ENCODE peak calls at places on chromosomes 3 and 15, in seven cellular contexts. One of them, this sample, is unnamed.

GRCh38 chr3:73609655-73610054 is 15.1 kb downstream of the PDZRN3 start:
- DNase-seq in psoas muscle: no peak
- DNase-seq in ovary: no peak
- DNase-seq in breast epithelium: no peak
- DNase-seq in SJSA1: no peak
- DNase-seq in AG04450: no peak
- DNase-seq in mammary epithelial cell: peak
- DNase-seq in this sample: no peak

GRCh38 chr15:25372298-25372697 is 66.5 kb downstream of the UBE3A start:
- DNase-seq in mammary epithelial cell: no peak
- DNase-seq in ovary: no peak
- DNase-seq in SJSA1: peak
- DNase-seq in breast epithelium: no peak
- DNase-seq in AG04450: peak
- DNase-seq in psoas muscle: no peak
- DNase-seq in this sample: no peak

GRCh38 chr15:93861413-93861812 is 369.9 kb upstream of the MCTP2 start:
- DNase-seq in SJSA1: no peak
- DNase-seq in ovary: no peak
- DNase-seq in psoas muscle: no peak
- DNase-seq in mammary epithelial cell: no peak
- DNase-seq in breast epithelium: no peak
- DNase-seq in AG04450: no peak
- DNase-seq in this sample: no peak

GRCh38 chr15:73633991-73634495 is 854 bp upstream of the NPTN start:
- DNase-seq in breast epithelium: no peak
- DNase-seq in psoas muscle: no peak
- DNase-seq in AG04450: peak
- DNase-seq in ovary: no peak
- DNase-seq in mammary epithelial cell: peak
- DNase-seq in SJSA1: peak
- DNase-seq in this sample: no peak

GRCh38 chr3:105503191-105503593 is 136.5 kb downstream of the ALCAM start:
- DNase-seq in AG04450: no peak
- DNase-seq in ovary: no peak
- DNase-seq in SJSA1: no peak
- DNase-seq in mammary epithelial cell: no peak
- DNase-seq in psoas muscle: no peak
- DNase-seq in breast epithelium: no peak
- DNase-seq in this sample: no peak

GRCh38 chr15:65732698-65733097 is 59.4 kb downstream of the DENND4A start:
- DNase-seq in SJSA1: no peak
- DNase-seq in breast epithelium: no peak
- DNase-seq in ovary: no peak
- DNase-seq in mammary epithelial cell: peak
- DNase-seq in psoas muscle: no peak
- DNase-seq in AG04450: no peak
- DNase-seq in this sample: no peak

GRCh38 chr15:78216276-78217229 is 17.8 kb downstream of the ACSBG1 start:
- DNase-seq in SJSA1: no peak
- DNase-seq in psoas muscle: peak
- DNase-seq in ovary: no peak
- DNase-seq in AG04450: no peak
- DNase-seq in breast epithelium: peak
- DNase-seq in mammary epithelial cell: peak
- DNase-seq in this sample: peak

GRCh38 chr3:186818956-186819355 is 12.7 kb upstream of the RFC4 start:
- DNase-seq in AG04450: no peak
- DNase-seq in psoas muscle: no peak
- DNase-seq in ovary: no peak
- DNase-seq in SJSA1: no peak
- DNase-seq in mammary epithelial cell: no peak
- DNase-seq in breast epithelium: no peak
- DNase-seq in this sample: no peak

GRCh38 chr3:127784865-127785710 is 37.2 kb downstream of the MGLL start:
- DNase-seq in psoas muscle: no peak
- DNase-seq in mammary epithelial cell: no peak
- DNase-seq in SJSA1: no peak
- DNase-seq in breast epithelium: no peak
- DNase-seq in ovary: no peak
- DNase-seq in AG04450: no peak
- DNase-seq in this sample: no peak

GRCh38 chr3:33061782-33062181 is 35.2 kb downstream of the GLB1 start:
- DNase-seq in ovary: no peak
- DNase-seq in psoas muscle: no peak
- DNase-seq in SJSA1: no peak
- DNase-seq in AG04450: peak
- DNase-seq in mammary epithelial cell: no peak
- DNase-seq in breast epithelium: no peak
- DNase-seq in this sample: no peak

GRCh38 chr3:148861277-148861869 is 3.7 kb upstream of the CPA3 start:
- DNase-seq in mammary epithelial cell: peak
- DNase-seq in breast epithelium: no peak
- DNase-seq in SJSA1: peak
- DNase-seq in AG04450: peak
- DNase-seq in psoas muscle: no peak
- DNase-seq in ovary: no peak
- DNase-seq in this sample: no peak

GRCh38 chr3:182644800-182645433 is 148.4 kb upstream of the ATP11B start:
- DNase-seq in mammary epithelial cell: peak
- DNase-seq in AG04450: no peak
- DNase-seq in psoas muscle: no peak
- DNase-seq in SJSA1: no peak
- DNase-seq in ovary: no peak
- DNase-seq in breast epithelium: no peak
- DNase-seq in this sample: no peak

GRCh38 chr3:149706905-149707304 is 45.4 kb downstream of the COMMD2 start:
- DNase-seq in ovary: no peak
- DNase-seq in breast epithelium: no peak
- DNase-seq in mammary epithelial cell: no peak
- DNase-seq in AG04450: peak
- DNase-seq in psoas muscle: no peak
- DNase-seq in SJSA1: no peak
- DNase-seq in this sample: no peak

GRCh38 chr15:56445746-56446145 is 19.2 kb downstream of the MNS1 start:
- DNase-seq in breast epithelium: no peak
- DNase-seq in SJSA1: no peak
- DNase-seq in ovary: no peak
- DNase-seq in psoas muscle: no peak
- DNase-seq in AG04450: no peak
- DNase-seq in mammary epithelial cell: no peak
- DNase-seq in this sample: no peak

GRCh38 chr3:148612278-148612677 is 85.4 kb upstream of the AGTR1 start:
- DNase-seq in mammary epithelial cell: no peak
- DNase-seq in breast epithelium: no peak
- DNase-seq in ovary: no peak
- DNase-seq in AG04450: no peak
- DNase-seq in psoas muscle: no peak
- DNase-seq in SJSA1: no peak
- DNase-seq in this sample: no peak

GRCh38 chr15:83108266-83109219 is 1.1 kb downstream of the TM6SF1 start:
- DNase-seq in breast epithelium: no peak
- DNase-seq in AG04450: peak
- DNase-seq in psoas muscle: peak
- DNase-seq in ovary: no peak
- DNase-seq in SJSA1: no peak
- DNase-seq in mammary epithelial cell: no peak
- DNase-seq in this sample: peak

GRCh38 chr3:63295806-63296205 is 17.7 kb downstream of the SYNPR start:
- DNase-seq in SJSA1: no peak
- DNase-seq in breast epithelium: no peak
- DNase-seq in mammary epithelial cell: no peak
- DNase-seq in psoas muscle: no peak
- DNase-seq in ovary: no peak
- DNase-seq in AG04450: no peak
- DNase-seq in this sample: no peak

GRCh38 chr15:68345481-68345880 is 67.9 kb downstream of the FEM1B start:
- DNase-seq in mammary epithelial cell: no peak
- DNase-seq in psoas muscle: no peak
- DNase-seq in ovary: no peak
- DNase-seq in AG04450: no peak
- DNase-seq in SJSA1: no peak
- DNase-seq in breast epithelium: no peak
- DNase-seq in this sample: no peak

GRCh38 chr3:105905328-105905727 is 36.5 kb upstream of the CBLB start:
- DNase-seq in SJSA1: no peak
- DNase-seq in AG04450: no peak
- DNase-seq in breast epithelium: no peak
- DNase-seq in ovary: no peak
- DNase-seq in mammary epithelial cell: no peak
- DNase-seq in psoas muscle: no peak
- DNase-seq in this sample: no peak

GRCh38 chr3:59046839-59047238 is 3.0 kb downstream of the CFAP20DC start:
- DNase-seq in psoas muscle: no peak
- DNase-seq in AG04450: no peak
- DNase-seq in breast epithelium: no peak
- DNase-seq in ovary: no peak
- DNase-seq in mammary epithelial cell: peak
- DNase-seq in SJSA1: no peak
- DNase-seq in this sample: no peak

GRCh38 chr3:59052803-59053411 is 3.1 kb upstream of the CFAP20DC start:
- DNase-seq in psoas muscle: no peak
- DNase-seq in AG04450: peak
- DNase-seq in mammary epithelial cell: peak
- DNase-seq in SJSA1: peak
- DNase-seq in ovary: no peak
- DNase-seq in breast epithelium: no peak
- DNase-seq in this sample: no peak

GRCh38 chr3:59049671-59050331 is at the start of gene CFAP20DC:
- DNase-seq in mammary epithelial cell: peak
- DNase-seq in psoas muscle: peak
- DNase-seq in SJSA1: peak
- DNase-seq in ovary: peak
- DNase-seq in AG04450: peak
- DNase-seq in breast epithelium: peak
- DNase-seq in this sample: peak
- H3K27ac ChIP-seq in mammary epithelial cell: peak
- H3K27ac ChIP-seq in psoas muscle: no peak
- H3K27ac ChIP-seq in SJSA1: peak
- H3K27ac ChIP-seq in ovary: no peak
- H3K27ac ChIP-seq in AG04450: peak
- H3K27ac ChIP-seq in breast epithelium: peak
- H3K27ac ChIP-seq in this sample: no peak

GRCh38 chr3:52044869-52045616 is 11.3 kb downstream of the DUSP7 start:
- DNase-seq in mammary epithelial cell: no peak
- DNase-seq in ovary: no peak
- DNase-seq in SJSA1: no peak
- DNase-seq in AG04450: no peak
- DNase-seq in psoas muscle: no peak
- DNase-seq in breast epithelium: no peak
- DNase-seq in this sample: no peak

GRCh38 chr3:52046186-52046913 is 10.0 kb downstream of the DUSP7 start:
- DNase-seq in psoas muscle: peak
- DNase-seq in AG04450: peak
- DNase-seq in breast epithelium: no peak
- DNase-seq in ovary: no peak
- DNase-seq in SJSA1: peak
- DNase-seq in mammary epithelial cell: peak
- DNase-seq in this sample: no peak

GRCh38 chr3:52049503-52049902 is 6.9 kb downstream of the DUSP7 start:
- DNase-seq in SJSA1: no peak
- DNase-seq in psoas muscle: no peak
- DNase-seq in mammary epithelial cell: no peak
- DNase-seq in breast epithelium: no peak
- DNase-seq in ovary: no peak
- DNase-seq in AG04450: no peak
- DNase-seq in this sample: no peak

GRCh38 chr3:52047295-52047960 is 8.9 kb downstream of the DUSP7 start:
- DNase-seq in AG04450: no peak
- DNase-seq in breast epithelium: no peak
- DNase-seq in ovary: no peak
- DNase-seq in psoas muscle: no peak
- DNase-seq in mammary epithelial cell: peak
- DNase-seq in SJSA1: no peak
- DNase-seq in this sample: peak

GRCh38 chr3:52046914-52047239 is 9.5 kb downstream of the DUSP7 start:
- DNase-seq in breast epithelium: no peak
- DNase-seq in ovary: no peak
- DNase-seq in psoas muscle: no peak
- DNase-seq in SJSA1: no peak
- DNase-seq in AG04450: no peak
- DNase-seq in mammary epithelial cell: no peak
- DNase-seq in this sample: no peak
- H3K27ac ChIP-seq in breast epithelium: peak
- H3K27ac ChIP-seq in ovary: no peak
- H3K27ac ChIP-seq in psoas muscle: peak
- H3K27ac ChIP-seq in SJSA1: peak
- H3K27ac ChIP-seq in AG04450: peak
- H3K27ac ChIP-seq in mammary epithelial cell: peak
- H3K27ac ChIP-seq in this sample: peak

GRCh38 chr3:187919990-187920389 is 174.7 kb upstream of the BCL6 start:
- DNase-seq in psoas muscle: no peak
- DNase-seq in breast epithelium: no peak
- DNase-seq in AG04450: no peak
- DNase-seq in mammary epithelial cell: no peak
- DNase-seq in ovary: no peak
- DNase-seq in SJSA1: no peak
- DNase-seq in this sample: no peak

GRCh38 chr3:187918081-187918644 is 172.9 kb upstream of the BCL6 start:
- DNase-seq in breast epithelium: no peak
- DNase-seq in mammary epithelial cell: no peak
- DNase-seq in AG04450: no peak
- DNase-seq in ovary: no peak
- DNase-seq in SJSA1: no peak
- DNase-seq in psoas muscle: no peak
- DNase-seq in this sample: no peak

GRCh38 chr3:187920871-187921270 is 175.6 kb upstream of the BCL6 start:
- DNase-seq in SJSA1: no peak
- DNase-seq in AG04450: no peak
- DNase-seq in mammary epithelial cell: no peak
- DNase-seq in psoas muscle: no peak
- DNase-seq in breast epithelium: no peak
- DNase-seq in ovary: peak
- DNase-seq in this sample: no peak

GRCh38 chr3:187919535-187919934 is 174.3 kb upstream of the BCL6 start:
- DNase-seq in SJSA1: no peak
- DNase-seq in ovary: no peak
- DNase-seq in AG04450: no peak
- DNase-seq in mammary epithelial cell: no peak
- DNase-seq in breast epithelium: no peak
- DNase-seq in psoas muscle: no peak
- DNase-seq in this sample: no peak

GRCh38 chr3:187919018-187919417 is 173.8 kb upstream of the BCL6 start:
- DNase-seq in AG04450: no peak
- DNase-seq in breast epithelium: no peak
- DNase-seq in ovary: no peak
- DNase-seq in SJSA1: no peak
- DNase-seq in psoas muscle: no peak
- DNase-seq in mammary epithelial cell: no peak
- DNase-seq in this sample: no peak
- H3K27ac ChIP-seq in AG04450: no peak
- H3K27ac ChIP-seq in breast epithelium: peak
- H3K27ac ChIP-seq in ovary: no peak
- H3K27ac ChIP-seq in SJSA1: no peak
- H3K27ac ChIP-seq in psoas muscle: no peak
- H3K27ac ChIP-seq in mammary epithelial cell: no peak
- H3K27ac ChIP-seq in this sample: no peak

DNA sequence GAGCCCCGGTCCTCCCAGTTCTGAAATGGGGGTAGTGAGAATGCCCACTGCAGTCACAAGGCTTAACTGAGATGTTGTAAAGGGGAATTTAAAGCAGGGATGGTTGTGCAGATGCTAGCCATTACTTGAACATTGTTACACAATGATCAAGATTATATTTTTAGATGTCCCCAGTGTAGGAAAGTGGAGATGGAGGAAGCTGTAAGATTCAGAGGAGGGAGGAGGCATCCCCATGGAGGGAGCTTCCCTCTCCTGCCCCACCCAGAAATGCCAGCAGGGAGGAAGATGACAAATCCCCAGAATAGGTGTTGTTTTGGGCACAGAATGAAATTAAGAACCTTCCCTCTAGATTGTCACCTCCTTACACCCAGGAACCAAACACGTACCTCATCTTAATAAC is 46.1 kb downstream of the EFCAB12 start:
- DNase-seq in psoas muscle: no peak
- DNase-seq in AG04450: no peak
- DNase-seq in SJSA1: no peak
- DNase-seq in mammary epithelial cell: no peak
- DNase-seq in ovary: no peak
- DNase-seq in breast epithelium: no peak
- DNase-seq in this sample: no peak
- H3K27ac ChIP-seq in psoas muscle: no peak
- H3K27ac ChIP-seq in AG04450: no peak
- H3K27ac ChIP-seq in SJSA1: no peak
- H3K27ac ChIP-seq in mammary epithelial cell: no peak
- H3K27ac ChIP-seq in ovary: no peak
- H3K27ac ChIP-seq in breast epithelium: no peak
- H3K27ac ChIP-seq in this sample: peak